ENCODE peak calls at places on chromosomes 3 and 15, in five cellular contexts. B is Panc1, P is K562, E is transverse colon, C is stomach. R is an unnamed sample.

GRCh38 chr3:73680696-73681095 is 56.0 kb upstream of the PDZRN3 start:
- DNase-seq in C (no peak), P (no peak), E (no peak), B (no peak), R (no peak)

GRCh38 chr15:53458736-53459135 is 300.7 kb downstream of the WDR72 start:
- DNase-seq in P (no peak), B (no peak), E (no peak), C (no peak), R (no peak)

GRCh38 chr15:99450896-99451358 is 114.9 kb upstream of the MEF2A start:
- DNase-seq in P (peak), E (peak), B (no peak), C (peak), R (peak)

GRCh38 chr3:121974601-121975111 is 47.4 kb downstream of the ILDR1 start:
- DNase-seq in C (no peak), B (no peak), P (no peak), E (no peak), R (no peak)

GRCh38 chr3:168088106-168088722 is 7.5 kb downstream of the GOLIM4 start:
- DNase-seq in C (no peak), P (peak), B (no peak), E (peak), R (no peak)

GRCh38 chr3:122880624-122881023 is 85.8 kb downstream of the SLC49A4 start:
- DNase-seq in P (no peak), B (no peak), C (no peak), E (peak), R (no peak)

GRCh38 chr3:174337227-174337626 is 521.9 kb upstream of the NAALADL2 start:
- DNase-seq in P (no peak), C (no peak), E (no peak), B (no peak), R (no peak)

GRCh38 chr3:4906107-4906621 is 73.1 kb upstream of the BHLHE40 start:
- DNase-seq in P (peak), C (no peak), B (no peak), E (no peak), R (no peak)

GRCh38 chr15:31470756-31471155 is 144.1 kb downstream of the KLF13 start:
- DNase-seq in C (no peak), P (no peak), B (no peak), E (no peak), R (no peak)

GRCh38 chr3:160370987-160371857 is 27.8 kb downstream of the IFT80 start:
- DNase-seq in B (no peak), C (no peak), P (no peak), E (no peak), R (no peak)

GRCh38 chr3:101809178-101810022 is 30.4 kb downstream of the NXPE3 start:
- DNase-seq in C (no peak), B (no peak), E (peak), P (peak), R (peak)

GRCh38 chr3:50450135-50450911 is 53.1 kb downstream of the CACNA2D2 start:
- DNase-seq in P (no peak), E (peak), C (peak), B (no peak), R (peak)

GRCh38 chr15:26773485-26773877 is 615 bp upstream of the GABRB3 start:
- DNase-seq in C (no peak), E (no peak), P (no peak), B (no peak), R (no peak)

GRCh38 chr15:26771917-26772587 is 814 bp downstream of the GABRB3 start:
- DNase-seq in B (no peak), C (no peak), E (no peak), P (no peak), R (no peak)

GRCh38 chr15:26771168-26771916 is 1.5 kb downstream of the GABRB3 start:
- DNase-seq in B (no peak), E (no peak), P (no peak), C (peak), R (peak)

GRCh38 chr15:26773917-26774316 is 1.1 kb upstream of the GABRB3 start:
- DNase-seq in B (no peak), C (no peak), P (no peak), E (no peak), R (no peak)

DNA sequence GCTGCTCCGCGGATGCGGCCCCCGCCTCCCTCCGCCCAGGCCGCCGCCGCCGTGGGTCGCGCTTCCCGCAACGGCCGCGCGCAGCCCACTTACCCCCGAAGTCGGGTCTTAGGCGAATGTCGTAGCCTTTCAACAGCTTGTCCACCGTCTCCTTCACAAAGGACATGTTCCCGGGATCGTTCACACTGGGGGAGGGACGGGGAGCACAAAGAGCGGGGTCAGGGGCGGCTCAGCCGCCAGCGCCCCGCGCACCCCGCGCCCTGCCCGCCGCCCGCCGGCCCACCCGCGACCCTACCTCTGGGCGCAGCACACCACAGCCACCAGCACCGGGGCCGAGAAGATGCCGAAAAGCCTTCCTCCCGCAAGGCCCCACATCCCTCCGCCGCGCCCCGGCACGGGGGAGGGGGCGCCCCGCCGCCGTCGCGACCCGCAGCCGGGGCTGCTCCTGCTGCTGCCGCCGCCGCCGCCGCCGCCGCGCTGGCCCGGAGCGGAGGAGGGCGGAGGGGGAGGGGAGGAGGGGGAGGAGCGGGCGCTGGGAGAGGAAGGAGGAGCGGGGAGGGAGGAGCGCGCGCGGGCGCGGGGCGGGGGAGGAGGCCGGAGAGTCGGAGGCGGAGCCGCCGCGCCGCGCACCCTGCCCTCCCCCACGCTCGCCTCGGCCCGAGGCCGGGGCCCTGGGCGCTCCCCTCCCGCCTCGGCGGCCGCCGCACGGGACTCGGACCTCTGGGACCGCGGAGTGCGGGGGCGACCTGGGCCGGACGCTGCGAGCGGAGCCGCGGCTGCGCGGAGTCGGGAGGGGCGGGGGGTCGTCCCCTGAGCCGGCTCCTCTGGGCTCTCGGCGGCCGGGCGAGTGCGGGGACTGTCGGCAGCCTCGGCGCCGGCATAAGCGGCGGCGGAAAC is at the start of gene GABRB3:
- DNase-seq in P (no peak), C (peak), E (no peak), B (no peak), R (peak)
- H3K27ac ChIP-seq in P (no peak), C (peak), E (no peak), B (no peak), R (peak)

GRCh38 chr3:16375891-16376290 is 110.9 kb downstream of the OXNAD1 start:
- DNase-seq in C (no peak), P (no peak), E (no peak), B (no peak), R (no peak)

GRCh38 chr3:16373270-16373785 is 108.3 kb downstream of the OXNAD1 start:
- DNase-seq in C (no peak), B (no peak), E (no peak), P (no peak), R (no peak)

GRCh38 chr3:16377196-16377595 is 112.2 kb downstream of the OXNAD1 start:
- DNase-seq in P (no peak), B (no peak), E (no peak), C (no peak), R (no peak)

GRCh38 chr3:16372362-16373269 is 107.6 kb downstream of the OXNAD1 start:
- DNase-seq in C (no peak), E (no peak), B (no peak), P (no peak), R (no peak)

GRCh38 chr3:16374047-16375019 is 109.3 kb downstream of the OXNAD1 start:
- DNase-seq in E (no peak), P (no peak), B (no peak), C (no peak), R (no peak)
- TF ChIP-seq POLR2AphosphoS5 in E (no peak), P (no peak), B (no peak), C (no peak), R (no peak)

GRCh38 chr3:30970183-30970582 is 75.7 kb upstream of the GADL1 start:
- DNase-seq in P (no peak), C (no peak), B (no peak), E (no peak), R (no peak)
- TF ChIP-seq CTCF in P (no peak), C (no peak), B (peak), E (no peak), R (no peak)

GRCh38 chr15:74788716-74789151 is 6.9 kb downstream of the CSK start:
- DNase-seq in P (no peak), B (no peak), E (peak), C (no peak), R (no peak)
- H3K27ac ChIP-seq in P (no peak), B (no peak), E (peak), C (peak), R (no peak)

DNA sequence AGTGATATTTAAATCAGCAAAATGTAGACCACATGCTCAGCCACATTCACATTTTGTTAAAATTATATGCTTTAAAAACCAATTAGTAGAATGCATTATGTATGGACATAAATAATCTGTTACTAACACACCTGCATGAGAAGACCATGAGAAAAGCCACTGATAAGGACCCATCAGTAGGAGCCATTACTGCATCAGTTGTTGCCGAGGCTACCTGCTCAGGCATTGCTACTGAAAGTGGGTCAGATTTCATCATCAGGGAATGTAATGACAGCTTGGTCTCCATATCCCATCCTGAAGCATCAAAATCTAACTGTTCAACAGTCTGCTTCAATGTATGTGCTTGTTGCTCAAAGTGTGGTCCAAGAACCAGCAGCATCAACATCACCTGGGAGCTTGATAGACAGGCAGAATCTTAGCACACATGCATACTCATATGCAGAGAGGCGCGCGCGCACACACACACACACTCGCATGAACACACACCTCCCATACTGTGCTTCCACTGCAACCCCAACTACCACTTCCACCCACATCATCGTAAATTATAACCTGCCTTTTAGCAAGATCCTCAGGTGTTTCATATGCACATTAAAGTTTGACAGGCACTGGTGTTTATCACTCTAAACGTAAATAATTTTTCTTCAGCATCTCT is 72.3 kb upstream of the FOXB1 start:
- DNase-seq in B (no peak), E (no peak), C (no peak), P (no peak), R (no peak)
- TF ChIP-seq POLR2AphosphoS5 in B (no peak), E (no peak), C (no peak), P (no peak), R (no peak)

DNA sequence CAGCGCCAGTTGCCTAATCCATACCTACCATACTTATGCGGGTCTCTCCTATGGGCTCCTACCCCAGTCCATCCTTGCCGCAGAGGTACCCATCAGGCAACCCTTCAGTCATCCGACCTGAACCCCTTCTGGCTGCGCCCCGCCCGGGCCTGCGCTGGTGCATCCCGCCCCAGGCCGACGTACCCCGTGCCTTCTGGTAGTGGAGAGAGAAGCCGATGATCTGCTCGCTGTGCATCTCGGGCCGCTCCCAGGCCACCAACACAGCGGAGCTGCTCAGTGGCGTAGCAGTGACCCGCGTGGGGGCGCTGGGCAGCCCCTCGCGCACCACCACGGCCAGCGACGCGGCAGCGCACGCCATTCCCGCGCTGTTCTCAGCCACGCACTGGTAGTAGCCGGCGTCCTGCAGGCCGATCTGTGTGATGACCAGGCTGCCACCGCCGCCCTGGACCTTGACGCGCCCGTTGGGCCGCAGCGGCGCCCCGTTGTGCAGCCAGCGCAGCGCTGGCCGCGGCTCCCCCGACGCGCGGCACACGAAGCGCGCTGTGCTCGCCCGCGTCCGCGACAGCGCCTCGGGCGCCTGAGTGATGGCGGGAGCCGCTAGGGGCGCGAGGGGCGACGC is 17.9 kb upstream of the IGDCC3 start:
- DNase-seq in C (no peak), P (no peak), B (no peak), E (no peak), R (no peak)
- TF ChIP-seq CTCF in C (no peak), P (no peak), B (no peak), E (no peak), R (no peak)

GRCh38 chr3:111748132-111748531 is 110.9 kb upstream of the PHLDB2 start:
- DNase-seq in C (no peak), P (no peak), B (no peak), E (no peak), R (no peak)
- H3K27ac ChIP-seq in C (peak), P (no peak), B (no peak), E (no peak), R (no peak)

DNA sequence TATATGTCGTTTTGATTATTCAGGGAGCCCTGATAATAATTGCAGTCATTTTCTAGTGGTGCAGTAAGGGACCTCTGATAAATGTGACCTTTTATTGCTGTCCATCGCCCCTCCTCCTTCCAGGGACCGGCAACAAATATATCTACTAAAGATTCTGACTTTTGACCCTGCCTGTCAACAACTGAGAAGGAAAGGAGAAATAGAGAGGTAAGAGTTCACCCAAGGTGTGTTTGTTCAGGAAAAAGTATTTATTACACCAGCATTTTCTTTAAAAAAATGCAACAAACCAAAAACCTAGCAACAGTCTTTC is 45.2 kb upstream of the MAGI1 start:
- DNase-seq in E (no peak), C (no peak), P (no peak), B (no peak), R (no peak)
- TF ChIP-seq POLR2AphosphoS5 in E (no peak), C (no peak), P (no peak), B (no peak), R (no peak)